ENCODE peak calls at places on chromosomes 1 and 21, in four cellular contexts. O is aorta, F is neuronal stem cell, V is A673. R is an unnamed sample. For H3K4me1, the result is how much of the 10 kb centered on the place peaks cover.

GRCh38 chr1:210688482-210689233 is 360.0 kb downstream of the HHAT start:
- DNase-seq in O (no peak), F (no peak), V (no peak), R (no peak)

GRCh38 chr1:101312192-101312591 is 75.4 kb downstream of the S1PR1 start:
- DNase-seq in O (no peak), F (no peak), V (no peak), R (no peak)

GRCh38 chr1:164452549-164452948 is 106.4 kb upstream of the PBX1 start:
- DNase-seq in O (no peak), F (no peak), V (peak), R (no peak)

GRCh38 chr1:233151850-233152249 is 143.7 kb downstream of the PCNX2 start:
- DNase-seq in O (no peak), F (no peak), V (no peak), R (no peak)

GRCh38 chr1:53982034-53982761 is 35.8 kb downstream of the LDLRAD1 start:
- DNase-seq in O (peak), F (peak), V (peak), R (peak)

GRCh38 chr1:241985787-241986186 is 13.1 kb downstream of the MAP1LC3C start:
- DNase-seq in O (no peak), F (peak), V (peak), R (peak)

GRCh38 chr1:172674831-172675613 is 16.1 kb downstream of the FASLG start:
- DNase-seq in O (no peak), F (no peak), V (no peak), R (no peak)

GRCh38 chr21:44368711-44369446 is 15.5 kb downstream of the TRPM2 start:
- DNase-seq in O (peak), F (no peak), V (no peak), R (no peak)

GRCh38 chr1:59856725-59857338 is 42.1 kb downstream of the HOOK1 start:
- DNase-seq in O (no peak), F (no peak), V (no peak), R (peak)

GRCh38 chr1:63622847-63623566 is 29.8 kb downstream of the PGM1 start:
- DNase-seq in O (no peak), F (no peak), V (no peak), R (no peak)

GRCh38 chr1:172134087-172134731 is 286.3 kb upstream of the C1orf105 start:
- DNase-seq in O (no peak), F (no peak), V (no peak), R (no peak)

GRCh38 chr21:42055425-42055824 is 15.7 kb upstream of the UMODL1 start:
- DNase-seq in O (no peak), F (no peak), V (no peak), R (no peak)

DNA sequence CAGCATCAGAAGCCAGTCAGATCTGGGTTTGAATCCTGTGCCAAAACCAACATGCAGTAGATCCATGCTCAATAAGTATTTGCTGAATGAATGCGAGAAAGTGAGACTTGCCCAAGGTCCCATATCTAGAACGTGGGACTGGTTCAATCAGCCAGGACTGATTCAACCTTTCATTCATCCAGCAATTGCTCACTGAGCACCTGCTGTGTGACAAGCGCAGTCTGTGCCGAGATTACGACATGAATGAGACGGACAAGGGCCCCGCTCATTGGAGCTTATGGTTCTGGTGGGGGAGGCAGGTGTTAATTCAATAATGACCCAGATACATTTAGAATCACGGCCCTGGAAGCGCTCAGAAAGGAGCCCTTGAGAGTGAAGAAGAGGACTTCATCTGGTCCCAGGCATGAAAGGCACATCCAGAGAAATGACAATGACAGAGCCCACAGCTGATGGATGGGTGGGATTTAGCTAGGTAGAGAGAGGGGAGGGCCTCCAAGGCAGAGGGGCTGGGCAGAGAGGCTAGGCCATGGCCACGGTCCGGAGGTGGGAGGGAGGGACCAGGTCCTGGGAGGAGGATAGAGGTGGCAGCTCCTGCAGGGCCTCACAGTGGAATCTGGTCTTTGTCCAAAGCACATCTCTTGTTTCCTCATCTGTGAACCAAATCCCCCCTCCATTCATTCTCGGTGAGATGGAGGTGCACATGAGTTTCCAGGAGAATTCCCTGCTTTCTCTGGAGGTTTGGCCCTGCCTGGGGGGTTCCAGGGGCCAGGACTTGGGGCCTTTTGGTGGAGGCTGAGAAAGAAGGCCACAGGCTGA is 4.2 kb upstream of the FAM131C start:
- DNase-seq in O (no peak), F (no peak), V (no peak), R (no peak)
- H3K4me1 ChIP-seq in O (under half), F (under half), V (under half), R (under half)

GRCh38 chr21:34075760-34076159 is 2.4 kb downstream of the MRPS6 start:
- DNase-seq in O (no peak), F (no peak), V (no peak), R (no peak)

GRCh38 chr21:34076835-34077234 is 3.5 kb downstream of the MRPS6 start:
- DNase-seq in O (no peak), F (no peak), V (no peak), R (no peak)

GRCh38 chr21:34077888-34078287 is 4.5 kb downstream of the MRPS6 start:
- DNase-seq in O (no peak), F (no peak), V (no peak), R (no peak)

GRCh38 chr21:34080693-34081092 is 7.3 kb downstream of the MRPS6 start:
- DNase-seq in O (no peak), F (no peak), V (no peak), R (no peak)

DNA sequence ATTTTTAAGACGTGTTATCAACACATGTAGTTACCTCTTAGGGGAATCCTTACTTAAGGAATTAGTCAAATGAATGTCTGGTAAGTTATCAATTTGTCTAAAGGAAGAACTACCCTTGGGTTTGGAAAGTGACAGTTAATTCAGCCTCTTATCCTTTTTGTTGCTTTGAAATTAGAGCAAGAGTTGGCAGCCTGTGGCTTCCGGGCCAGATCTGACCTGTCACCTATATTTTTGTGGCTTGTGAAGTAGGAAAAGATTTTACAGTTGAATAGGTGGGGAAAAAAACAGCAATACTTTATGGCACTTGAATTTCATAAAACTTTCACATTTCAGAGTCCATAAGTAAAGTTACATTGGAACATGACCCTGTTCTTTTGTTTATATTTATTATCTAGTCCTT is 5.5 kb downstream of the MRPS6 start:
- DNase-seq in O (no peak), F (no peak), V (no peak), R (no peak)
- H3K4me1 ChIP-seq in O (under half), F (under half), V (under half), R (under half)

GRCh38 chr1:27476222-27476621 is 13.7 kb downstream of the WASF2 start:
- DNase-seq in O (no peak), F (no peak), V (peak), R (no peak)

GRCh38 chr1:27481994-27482620 is 7.9 kb downstream of the WASF2 start:
- DNase-seq in O (no peak), F (no peak), V (no peak), R (no peak)

GRCh38 chr1:27473755-27474154 is 16.2 kb downstream of the WASF2 start:
- DNase-seq in O (no peak), F (no peak), V (no peak), R (no peak)

GRCh38 chr1:27475707-27476106 is 14.3 kb downstream of the WASF2 start:
- DNase-seq in O (no peak), F (no peak), V (no peak), R (no peak)

GRCh38 chr1:27478098-27478497 is 11.9 kb downstream of the WASF2 start:
- DNase-seq in O (no peak), F (no peak), V (no peak), R (no peak)
- H3K4me1 ChIP-seq in O (under half), F (under half), V (under half), R (under half)

DNA sequence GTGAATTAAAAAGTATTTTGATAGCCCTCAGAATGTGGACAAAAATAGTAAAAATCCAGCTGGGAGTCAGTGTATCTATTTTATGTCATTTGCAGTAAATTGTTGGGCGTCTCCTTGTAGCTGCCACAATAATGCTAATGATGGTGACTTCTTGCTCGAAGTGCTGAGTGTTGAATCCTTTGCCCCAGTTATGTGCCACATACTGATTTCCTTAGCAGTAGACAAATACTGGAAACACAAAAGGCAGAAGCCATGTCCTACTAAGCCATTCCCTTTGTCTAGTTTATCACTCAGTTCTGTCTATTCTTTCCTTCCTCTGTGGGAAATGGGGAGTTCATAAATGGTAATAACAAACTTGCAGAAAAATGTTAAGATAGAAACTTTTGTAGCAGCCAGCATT is 70.7 kb upstream of the CXADR start:
- DNase-seq in O (no peak), F (no peak), V (no peak), R (no peak)
- H3K4me1 ChIP-seq in O (under half), F (under half), V (under half), R (under half)

GRCh38 chr21:35017256-35017655 is 31.8 kb downstream of the RUNX1 start:
- DNase-seq in O (no peak), F (no peak), V (no peak), R (no peak)

GRCh38 chr21:35016071-35016470 is 33.0 kb downstream of the RUNX1 start:
- DNase-seq in O (no peak), F (no peak), V (no peak), R (no peak)

GRCh38 chr21:35014302-35015044 is 34.6 kb downstream of the RUNX1 start:
- DNase-seq in O (no peak), F (no peak), V (no peak), R (peak)

GRCh38 chr21:35015435-35016024 is 33.6 kb downstream of the RUNX1 start:
- DNase-seq in O (no peak), F (no peak), V (no peak), R (no peak)

GRCh38 chr21:35016517-35017188 is 32.4 kb downstream of the RUNX1 start:
- DNase-seq in O (no peak), F (no peak), V (no peak), R (no peak)
- H3K4me1 ChIP-seq in O (under half), F (under half), V (under half), R (under half)

DNA sequence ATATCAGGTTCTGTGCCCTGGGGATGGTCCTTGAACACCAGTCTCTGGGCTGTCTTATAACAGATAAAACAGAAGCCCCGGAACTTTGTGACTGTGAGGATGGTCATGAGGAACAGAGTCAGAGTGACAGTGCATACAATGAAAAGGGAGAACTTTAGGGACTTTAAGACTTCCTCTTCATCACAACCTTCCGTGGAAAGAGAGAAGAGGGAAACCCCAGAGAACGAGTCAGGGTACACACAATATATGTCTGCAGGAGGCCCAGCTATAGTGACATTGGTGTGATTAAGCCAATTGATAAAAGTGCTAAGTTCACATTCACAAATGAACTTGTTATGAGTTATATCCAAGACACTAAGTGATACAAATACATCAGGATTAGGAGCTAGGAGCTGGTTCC is 32.1 kb downstream of the TLR5 start:
- DNase-seq in O (no peak), F (no peak), V (no peak), R (no peak)
- H3K4me1 ChIP-seq in O (under half), F (under half), V (under half), R (under half)

GRCh38 chr1:247433922-247434476 is 18.0 kb downstream of the NLRP3 start:
- DNase-seq in O (no peak), F (no peak), V (no peak), R (no peak)

GRCh38 chr1:247435026-247435770 is 19.2 kb downstream of the NLRP3 start:
- DNase-seq in O (no peak), F (no peak), V (no peak), R (no peak)

GRCh38 chr1:247440001-247440620 is 17.8 kb downstream of the OR2B11 start:
- DNase-seq in O (no peak), F (no peak), V (no peak), R (no peak)

GRCh38 chr1:247441621-247442020 is 16.3 kb downstream of the OR2B11 start:
- DNase-seq in O (no peak), F (no peak), V (no peak), R (no peak)

GRCh38 chr1:247437551-247438535 is 20.1 kb downstream of the OR2B11 start:
- DNase-seq in O (no peak), F (no peak), V (no peak), R (no peak)
- H3K4me1 ChIP-seq in O (under half), F (under half), V (under half), R (under half)

DNA sequence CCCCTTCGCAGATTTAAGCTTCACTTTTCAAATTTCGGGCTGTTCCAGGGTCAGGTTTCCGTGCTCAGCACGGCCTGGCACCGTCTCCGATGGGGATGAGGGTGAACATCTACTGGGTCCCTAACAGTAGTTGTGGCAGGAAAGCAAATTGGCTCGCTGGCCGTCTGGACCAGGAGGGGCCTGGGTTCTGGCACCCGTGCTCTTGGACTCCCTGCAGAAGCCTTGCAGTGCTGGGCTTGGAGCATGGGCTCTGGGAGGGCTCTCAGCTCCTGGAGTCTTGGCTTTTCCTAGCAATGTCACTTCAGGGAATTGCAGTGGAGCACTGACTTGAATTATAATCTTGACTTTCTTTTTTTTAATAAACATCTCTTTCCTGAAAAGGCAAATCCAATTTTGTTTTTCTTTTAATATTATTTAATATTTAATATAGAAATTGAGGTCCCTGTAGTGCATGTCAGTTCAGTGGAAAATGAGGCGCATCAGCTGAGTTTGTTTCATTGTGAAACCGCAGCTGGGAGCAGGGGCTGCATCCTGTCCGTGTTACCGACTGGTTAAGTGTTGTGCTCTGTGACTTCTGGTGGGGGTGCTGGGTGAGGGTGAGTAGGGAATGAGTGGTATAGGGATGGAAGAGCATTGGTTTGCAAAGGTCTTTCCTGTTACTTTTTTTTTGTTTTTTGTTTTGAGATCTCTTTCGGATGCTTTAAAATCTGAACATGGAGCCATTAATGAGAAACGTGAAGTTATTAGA is 64.0 kb downstream of the PEX14 start:
- DNase-seq in O (no peak), F (no peak), V (no peak), R (no peak)
- H3K4me1 ChIP-seq in O (under half), F (under half), V (under half), R (under half)